ENCODE peak calls at places on chromosomes 12 and 14, in six cellular contexts. P, N, Z, K, T and B are unnamed samples.

GRCh38 chr12:79841248-79841877 is 93.5 kb downstream of the PPP1R12A start:
- DNase-seq in T (no peak), K (no peak), Z (no peak), N (no peak), P (no peak), B (no peak)

GRCh38 chr12:25926536-25926935 is 31.9 kb upstream of the RASSF8 start:
- DNase-seq in N (no peak), Z (no peak), P (no peak), T (no peak), K (no peak), B (no peak)

GRCh38 chr14:56120091-56120632 is 2.0 kb downstream of the PELI2 start:
- DNase-seq in K (no peak), N (no peak), P (no peak), T (no peak), Z (peak; percentile 25), B (no peak)

GRCh38 chr12:106033161-106033675 is 105.5 kb downstream of the NUAK1 start:
- DNase-seq in Z (no peak), P (no peak), N (no peak), K (no peak), T (no peak), B (no peak)

GRCh38 chr12:61397668-61398067 is 862.5 kb upstream of the USP15 start:
- DNase-seq in P (no peak), T (no peak), N (no peak), K (no peak), Z (no peak), B (no peak)

GRCh38 chr12:131218291-131219172 is 264.8 kb downstream of the ADGRD1 start:
- DNase-seq in Z (peak; percentile 45), P (no peak), T (no peak), K (no peak), N (no peak), B (no peak)

GRCh38 chr12:56242986-56243385 is 13.1 kb downstream of the SLC39A5 start:
- DNase-seq in N (no peak), K (no peak), P (no peak), T (no peak), Z (no peak), B (no peak)

GRCh38 chr12:6871052-6871957 is 1.8 kb downstream of the SPSB2 start:
- DNase-seq in T (no peak), Z (peak; percentile 54), K (no peak), P (no peak), N (no peak), B (no peak)

GRCh38 chr12:3075315-3075714 is 1.9 kb upstream of the TSPAN9 start:
- DNase-seq in T (no peak), Z (no peak), P (no peak), N (no peak), K (no peak), B (no peak)

GRCh38 chr12:51118706-51119105 is 35.3 kb upstream of the CSRNP2 start:
- DNase-seq in K (no peak), Z (no peak), N (no peak), T (no peak), P (no peak), B (no peak)

GRCh38 chr12:51126297-51126696 is 42.9 kb upstream of the CSRNP2 start:
- DNase-seq in N (no peak), Z (no peak), K (no peak), P (no peak), T (no peak), B (no peak)

GRCh38 chr12:51124504-51124903 is 41.1 kb upstream of the CSRNP2 start:
- DNase-seq in P (no peak), Z (no peak), T (no peak), K (no peak), N (no peak), B (no peak)

GRCh38 chr12:51127050-51127729 is 43.8 kb upstream of the CSRNP2 start:
- DNase-seq in Z (no peak), N (no peak), K (no peak), P (no peak), T (no peak), B (no peak)

DNA sequence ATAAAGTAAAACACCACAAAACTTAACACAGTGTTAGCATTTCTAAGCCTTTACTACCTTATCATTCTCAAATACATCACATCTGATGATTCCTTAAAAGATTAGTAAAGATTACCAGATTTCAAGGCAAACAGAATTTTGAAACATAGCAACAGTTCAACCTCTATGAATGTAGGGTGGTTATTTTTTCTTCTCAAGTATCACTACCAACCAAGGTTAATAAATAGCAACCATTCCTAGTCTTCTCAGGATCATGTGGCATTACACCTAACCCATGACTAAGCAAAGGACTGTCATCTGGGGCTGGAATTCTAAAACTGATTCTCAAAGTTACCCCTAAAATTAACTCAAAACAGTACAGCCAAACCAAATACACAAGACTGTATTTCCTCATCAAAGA is 39.4 kb upstream of the CSRNP2 start:
- DNase-seq in P (no peak), T (no peak), K (no peak), N (no peak), Z (no peak), B (no peak)
- H3K4me3 ChIP-seq in P (no peak overlapping the region), T (no peak overlapping the region), K (no peak overlapping the region), N (no peak overlapping the region), Z (no peak overlapping the region), B (no peak overlapping the region)

GRCh38 chr14:101789222-101789621 is 27.7 kb downstream of the PPP2R5C start:
- DNase-seq in T (no peak), P (no peak), K (no peak), Z (no peak), N (no peak), B (no peak)

GRCh38 chr14:101784631-101785030 is 23.1 kb downstream of the PPP2R5C start:
- DNase-seq in Z (no peak), P (no peak), K (no peak), N (no peak), T (no peak), B (no peak)

GRCh38 chr14:101788016-101788695 is 26.6 kb downstream of the PPP2R5C start:
- DNase-seq in N (no peak), T (no peak), K (no peak), Z (no peak), P (no peak), B (no peak)

GRCh38 chr14:101791919-101792572 is 30.5 kb downstream of the PPP2R5C start:
- DNase-seq in P (no peak), T (no peak), Z (peak; percentile 26), N (no peak), K (no peak), B (no peak)

DNA sequence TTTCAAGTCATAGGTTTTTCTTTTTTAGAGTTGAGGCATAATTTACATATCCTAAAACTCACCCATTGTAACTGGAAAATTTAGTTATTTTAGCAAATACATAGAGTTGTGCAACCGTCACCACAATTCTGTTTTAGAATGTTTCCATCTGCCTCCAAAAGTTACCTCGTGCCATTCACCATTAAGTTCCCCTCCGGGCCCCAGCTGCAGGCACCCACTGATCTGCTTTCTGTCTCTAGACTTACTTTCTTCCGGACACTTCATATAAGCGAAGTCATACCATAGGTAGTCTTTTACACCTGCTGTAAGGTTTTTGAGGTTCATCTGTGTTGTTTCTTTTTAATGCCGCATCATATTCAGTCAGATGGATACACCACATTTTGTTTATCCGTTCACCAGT is 28.7 kb downstream of the PPP2R5C start:
- DNase-seq in K (no peak), P (no peak), T (no peak), N (no peak), Z (peak; percentile 76), B (no peak)
- H3K27ac ChIP-seq in K (no peak overlapping the region), P (no peak overlapping the region), T (peak overlapping the region; percentile 15), N (no peak overlapping the region), Z (peak overlapping the region; percentile 39), B (no peak overlapping the region)

DNA sequence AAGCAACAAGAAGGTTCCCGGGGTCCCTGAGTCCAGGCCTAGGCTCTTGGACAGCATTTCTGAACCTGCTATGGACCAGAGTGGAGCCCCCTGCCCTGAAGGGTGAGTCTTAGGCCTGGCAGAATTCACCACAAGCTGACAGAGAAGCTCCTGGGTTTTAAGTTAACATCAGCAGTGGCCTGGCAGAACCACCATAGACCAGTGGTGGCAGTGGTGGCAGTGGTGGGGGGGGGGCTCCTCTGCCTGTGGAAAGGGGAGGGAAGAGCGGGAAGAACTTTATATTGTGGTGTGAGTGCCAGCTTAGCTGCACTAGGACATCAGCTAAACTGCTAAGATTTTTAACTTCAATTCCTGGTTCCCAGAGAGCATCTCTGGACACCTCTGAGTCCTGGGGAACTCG is 20.7 kb upstream of the RNF212B start:
- DNase-seq in P (no peak), Z (no peak), T (no peak), N (no peak), K (no peak), B (no peak)
- H3K4me3 ChIP-seq in P (no peak overlapping the region), Z (no peak overlapping the region), T (no peak overlapping the region), N (no peak overlapping the region), K (no peak overlapping the region), B (no peak overlapping the region)

DNA sequence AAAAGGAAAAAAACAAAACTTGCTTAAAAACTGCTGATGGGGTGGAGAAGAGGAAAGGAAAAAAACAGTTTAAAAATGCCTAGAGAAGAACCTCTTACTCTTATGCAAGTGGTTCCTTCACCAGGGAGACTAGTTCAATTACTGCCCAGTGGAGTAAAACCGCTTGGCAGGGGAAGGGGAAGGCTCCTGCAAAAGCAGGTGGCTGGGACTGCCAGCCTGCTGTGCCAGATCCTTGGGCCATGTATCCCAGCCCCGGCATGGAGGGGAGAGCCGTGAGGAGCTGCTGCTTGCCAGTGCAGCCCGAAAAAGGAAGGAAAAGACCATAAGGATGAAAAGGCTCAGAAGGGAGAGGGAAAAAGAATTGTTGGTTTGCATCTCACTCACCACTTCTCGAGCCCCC is 123.0 kb downstream of the FSCB start:
- DNase-seq in N (no peak), P (no peak), Z (peak; percentile 48), T (no peak), K (no peak), B (no peak)
- H3K27ac ChIP-seq in N (no peak overlapping the region), P (no peak overlapping the region), Z (peak overlapping the region; percentile 85), T (no peak overlapping the region), K (no peak overlapping the region), B (no peak overlapping the region)

GRCh38 chr12:51531284-51531981 is 59.6 kb upstream of the SCN8A start:
- DNase-seq in Z (no peak), T (no peak), P (no peak), K (no peak), N (no peak), B (no peak)
- H3K4me3 ChIP-seq in Z (no peak overlapping the region), T (peak overlapping the region; percentile 47), P (no peak overlapping the region), K (no peak overlapping the region), N (no peak overlapping the region), B (no peak overlapping the region)

DNA sequence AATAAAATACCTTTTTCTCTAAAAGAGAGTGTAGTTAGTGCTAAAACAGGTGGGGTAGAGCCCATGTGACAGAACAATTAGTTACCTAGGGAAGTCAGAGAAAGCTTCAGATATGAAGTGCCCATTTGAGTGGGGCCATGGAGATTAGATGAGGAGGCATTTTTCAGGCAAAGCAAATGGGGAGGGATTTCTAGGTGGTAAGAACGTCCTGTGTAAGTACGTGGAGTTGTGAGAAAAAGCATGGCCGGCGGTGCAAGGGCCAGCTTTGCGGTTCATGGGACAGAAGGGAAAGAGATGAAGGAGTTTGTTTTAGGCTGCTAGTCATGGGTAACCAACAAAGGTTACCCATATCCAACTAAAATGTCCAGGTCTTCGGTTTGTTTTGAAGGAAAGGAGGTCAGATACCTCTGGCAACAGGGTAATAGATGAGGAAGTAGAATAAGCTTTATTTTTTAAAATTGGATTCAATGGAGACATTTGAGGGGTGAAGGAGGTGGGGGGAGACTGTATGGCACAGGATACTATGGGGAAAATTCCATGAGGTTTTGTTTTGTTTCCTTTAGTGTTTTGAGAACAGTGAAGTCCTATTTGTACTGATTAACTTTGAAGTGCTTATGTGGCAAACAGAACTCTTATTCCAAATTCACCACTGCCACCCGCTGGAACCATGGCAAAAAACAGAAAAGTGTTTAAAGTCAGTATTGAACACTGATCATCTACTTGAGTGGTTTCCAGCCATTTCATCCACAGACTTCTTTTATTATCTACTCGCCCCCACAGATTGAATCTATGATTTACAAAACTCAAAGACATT is 10.0 kb upstream of the SNRPF start:
- DNase-seq in N (no peak), K (peak; percentile 24), Z (no peak), T (peak; percentile 63), P (no peak), B (peak; percentile 46)
- H3K27ac ChIP-seq in N (no peak overlapping the region), K (no peak overlapping the region), Z (no peak overlapping the region), T (no peak overlapping the region), P (no peak overlapping the region), B (no peak overlapping the region)

GRCh38 chr12:49232940-49233841 is 31.7 kb upstream of the TUBA1C start:
- DNase-seq in P (no peak), N (no peak), Z (peak; percentile 28), T (no peak), K (peak; percentile 11), B (peak; percentile 40)
- H3K4me3 ChIP-seq in P (no peak overlapping the region), N (peak overlapping the region; percentile 37), Z (peak overlapping the region; percentile 35), T (no peak overlapping the region), K (no peak overlapping the region), B (no peak overlapping the region)